ENCODE peak calls at places on chromosomes 12 and 14, in eight cellular contexts. Q is NCI-H187; Y is activated naive CD4-positive, alpha-beta T cell; B is PC-9; K is GM10248; V is stimulated activated CD8-positive, alpha-beta memory T cell treated with anti-CD3 and anti-CD28 coated beads, Interleukin-12 subunit alpha, Interleukin-12 subunit beta, amount 100 ng/mL, for 1 hour; P is brain microvascular endothelial cell; C is progenitor cell of endocrine pancreas. F is an unnamed sample.

GRCh38 chr12:40632171-40632570 is 60.1 kb upstream of the CNTN1 start:
- DNase-seq in Q (no peak), Y (no peak), B (no peak), K (no peak), V (no peak), P (no peak), C (no peak), F (no peak)

GRCh38 chr14:98136019-98136418 is 1136.0 kb downstream of the BCL11B start:
- DNase-seq in Q (no peak), Y (no peak), B (no peak), K (no peak), V (no peak), P (no peak), C (no peak), F (no peak)

GRCh38 chr14:75864352-75864751 is 117.4 kb downstream of the TGFB3 start:
- DNase-seq in Q (no peak), Y (no peak), B (no peak), K (no peak), V (no peak), P (peak; percentile 52), C (no peak), F (no peak)

GRCh38 chr14:62943202-62943601 is 102.1 kb downstream of the KCNH5 start:
- DNase-seq in Q (no peak), Y (no peak), B (no peak), K (no peak), V (no peak), P (no peak), C (no peak), F (no peak)

GRCh38 chr14:67557656-67558055 is 24.6 kb downstream of the PLEKHH1 start:
- DNase-seq in Q (no peak), Y (no peak), B (no peak), K (no peak), V (no peak), P (no peak), C (no peak), F (no peak)

GRCh38 chr12:119594772-119595445 is 1.3 kb downstream of the TMEM233 start:
- DNase-seq in Q (no peak), Y (no peak), B (no peak), K (peak; percentile 23), V (no peak), P (no peak), C (peak; percentile 10), F (no peak)

GRCh38 chr12:109134186-109134917 is 18.0 kb downstream of the ACACB start:
- DNase-seq in Q (no peak), Y (no peak), B (peak; percentile 11), K (no peak), V (no peak), P (no peak), C (no peak), F (no peak)

GRCh38 chr14:53655080-53655785 is 301.4 kb downstream of the BMP4 start:
- DNase-seq in Q (no peak), Y (no peak), B (no peak), K (peak; percentile 17), V (no peak), P (no peak), C (no peak), F (peak; percentile 22)

GRCh38 chr12:131132118-131132892 is 178.6 kb downstream of the ADGRD1 start:
- DNase-seq in Q (no peak), Y (peak; percentile 73), B (peak; percentile 59), K (peak; percentile 84), V (peak; percentile 55), P (peak; percentile 55), C (peak; percentile 87), F (peak; percentile 76)

GRCh38 chr12:52171950-52172512 is 19.8 kb downstream of the KRT80 start:
- DNase-seq in Q (peak; percentile 17), Y (no peak), B (peak; percentile 55), K (no peak), V (no peak), P (no peak), C (peak; percentile 46), F (no peak)

GRCh38 chr14:26370118-26370517 is 227.7 kb downstream of the NOVA1 start:
- DNase-seq in Q (no peak), Y (no peak), B (no peak), K (no peak), V (no peak), P (no peak), C (no peak), F (no peak)

GRCh38 chr12:71216725-71217579 is 59.2 kb upstream of the TSPAN8 start:
- DNase-seq in Q (peak; percentile 8), Y (no peak), B (peak; percentile 18), K (no peak), V (no peak), P (peak; percentile 2), C (no peak), F (peak; percentile 32)

GRCh38 chr14:99968156-99968920 is 96.9 kb upstream of the EVL start:
- DNase-seq in Q (no peak), Y (no peak), B (no peak), K (no peak), V (no peak), P (peak; percentile 67), C (no peak), F (no peak)

GRCh38 chr12:93440043-93440835 is 1.5 kb downstream of the UBE2N start:
- DNase-seq in Q (no peak), Y (no peak), B (no peak), K (no peak), V (no peak), P (no peak), C (no peak), F (no peak)

GRCh38 chr14:68660495-68660894 is 132.4 kb downstream of the ZFP36L1 start:
- DNase-seq in Q (no peak), Y (no peak), B (no peak), K (no peak), V (no peak), P (no peak), C (no peak), F (no peak)